ENCODE peak calls at places on chromosomes 12 and 14, in six cellular contexts. L is WTC11, D is K562, V is GM23338, Q is GM12878, E is HepG2. Z is an unnamed sample.

GRCh38 chr12:87529386-87529785 is 499.8 kb downstream of the C12orf50 start:
- DNase-seq in Q (no peak), V (no peak), D (no peak), E (no peak), L (no peak), Z (no peak)

GRCh38 chr12:21773263-21773741 is 1.2 kb downstream of the KCNJ8 start:
- DNase-seq in E (no peak), D (peak; percentile 75), V (peak; percentile 87), Q (no peak), L (peak; percentile 77), Z (peak; percentile 76)

GRCh38 chr12:29698756-29699155 is 85.0 kb downstream of the TMTC1 start:
- DNase-seq in E (no peak), V (peak; percentile 54), L (no peak), D (no peak), Q (no peak), Z (no peak)

GRCh38 chr12:6635375-6635855 is 344 bp downstream of the LPAR5 start:
- DNase-seq in V (no peak), L (no peak), Q (no peak), E (no peak), D (peak; percentile 49), Z (no peak)

GRCh38 chr12:19129121-19129485 is 430 bp upstream of the PLEKHA5 start:
- DNase-seq in E (no peak), V (no peak), L (no peak), Q (no peak), D (no peak), Z (no peak)

GRCh38 chr14:99568567-99569560 is 35.1 kb downstream of the CCDC85C start:
- DNase-seq in Q (no peak), D (peak; percentile 67), L (no peak), E (no peak), V (no peak), Z (no peak)

GRCh38 chr12:69639400-69640016 is 28.8 kb upstream of the LRRC10 start:
- DNase-seq in E (peak; percentile 52), Q (peak; percentile 15), L (peak; percentile 74), V (peak; percentile 85), D (peak; percentile 88), Z (peak; percentile 77)

GRCh38 chr14:63766616-63767015 is 38.8 kb upstream of the SGPP1 start:
- DNase-seq in V (no peak), Q (no peak), D (no peak), L (no peak), E (no peak), Z (no peak)

GRCh38 chr14:95167177-95167576 is 9.8 kb upstream of the DICER1 start:
- DNase-seq in V (no peak), L (no peak), E (no peak), D (no peak), Q (no peak), Z (no peak)

GRCh38 chr12:53205747-53206146 is 1.3 kb downstream of the ITGB7 start:
- DNase-seq in L (no peak), V (no peak), D (peak; percentile 32), Q (peak; percentile 87), E (no peak), Z (no peak)

GRCh38 chr14:50947446-50947845 is 3.2 kb upstream of the PYGL start:
- DNase-seq in V (no peak), D (no peak), E (peak; percentile 50), L (no peak), Q (no peak), Z (no peak)

GRCh38 chr12:84411031-84411430 is 501.6 kb downstream of the SLC6A15 start:
- DNase-seq in D (no peak), L (no peak), Q (no peak), V (no peak), E (no peak), Z (no peak)

GRCh38 chr12:64943686-64944085 is 119.2 kb downstream of the TBC1D30 start:
- DNase-seq in D (no peak), V (no peak), E (no peak), L (no peak), Q (no peak), Z (no peak)

GRCh38 chr12:45284096-45284901 is 68.4 kb downstream of the ANO6 start:
- DNase-seq in L (peak; percentile 36), D (no peak), V (peak; percentile 77), E (peak; percentile 31), Q (no peak), Z (no peak)

GRCh38 chr14:35124127-35124526 is 1.8 kb downstream of the PRORP start:
- DNase-seq in D (peak; percentile 16), Q (no peak), V (no peak), E (no peak), L (no peak), Z (no peak)

GRCh38 chr14:51004352-51004800 is 60.1 kb upstream of the PYGL start:
- DNase-seq in L (no peak), Q (no peak), E (no peak), V (no peak), D (no peak), Z (no peak)

GRCh38 chr14:89417469-89418225 is 614 bp upstream of the FOXN3 start:
- DNase-seq in Q (peak; percentile 57), E (peak; percentile 74), D (peak; percentile 17), V (peak; percentile 64), L (peak; percentile 39), Z (no peak)

GRCh38 chr14:75025876-75026275 is 23.2 kb downstream of the EIF2B2 start:
- DNase-seq in Q (no peak), E (no peak), D (no peak), L (no peak), V (no peak), Z (no peak)

GRCh38 chr14:76770521-76771431 is 9.5 kb downstream of the VASH1 start:
- DNase-seq in E (no peak), D (no peak), Q (no peak), L (no peak), V (no peak), Z (peak; percentile 37)

GRCh38 chr12:32031109-32031508 is 71.9 kb downstream of the RESF1 start:
- DNase-seq in D (peak; percentile 96), V (no peak), E (no peak), Q (no peak), L (no peak), Z (no peak)

GRCh38 chr12:51924551-51925399 is 17.5 kb downstream of the ACVRL1 start:
- DNase-seq in V (no peak), E (no peak), L (no peak), Q (no peak), D (no peak), Z (no peak)

GRCh38 chr14:30960216-30960615 is 65.2 kb upstream of the AP4S1 start:
- DNase-seq in V (no peak), L (no peak), E (no peak), D (no peak), Q (no peak), Z (no peak)

GRCh38 chr12:122891661-122892525 is 4.0 kb downstream of the VPS37B start:
- DNase-seq in V (peak; percentile 79), E (no peak), D (peak; percentile 33), L (no peak), Q (no peak), Z (no peak)

GRCh38 chr12:48980389-48980952 is 2.3 kb downstream of the WNT1 start:
- DNase-seq in D (no peak), V (peak; percentile 88), E (no peak), Q (no peak), L (peak; percentile 76), Z (peak; percentile 78)
- TF ChIP-seq CREB1 in D (no peak), V (no peak), E (no peak), Q (no peak), L (no peak), Z (no peak)

GRCh38 chr12:117064596-117064995 is 34.6 kb downstream of the TESC start:
- DNase-seq in Q (no peak), L (no peak), E (no peak), D (no peak), V (no peak), Z (no peak)
- TF ChIP-seq CREB1 in Q (no peak), L (no peak), E (no peak), D (no peak), V (no peak), Z (no peak)

DNA sequence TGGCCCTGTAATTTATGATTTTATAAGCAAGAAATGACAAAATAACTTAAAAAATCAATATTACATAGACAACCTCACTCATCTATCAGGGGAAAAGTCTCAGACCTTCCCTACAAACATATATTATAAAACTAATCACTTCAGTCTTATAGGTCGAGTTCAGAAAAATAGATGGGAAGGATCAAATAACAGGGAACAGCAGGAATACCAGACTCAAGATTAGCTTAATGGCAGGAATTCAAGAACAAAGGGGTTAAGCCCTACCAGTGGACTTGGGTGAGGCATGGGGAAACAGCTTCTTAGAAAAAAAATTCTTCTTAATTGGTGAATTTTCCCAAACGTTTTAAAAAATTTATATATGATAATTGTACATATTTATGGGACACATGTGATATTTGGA is 51.6 kb upstream of the CRY1 start:
- DNase-seq in Q (no peak), D (no peak), L (no peak), E (no peak), V (no peak), Z (no peak)
- TF ChIP-seq CREB1 in Q (no peak), D (no peak), L (no peak), E (no peak), V (no peak), Z (no peak)

GRCh38 chr12:125773033-125773432 is 707.8 kb downstream of the AACS start:
- DNase-seq in E (peak; percentile 27), L (peak; percentile 32), Q (no peak), V (peak; percentile 86), D (peak; percentile 47), Z (peak; percentile 82)
- TF ChIP-seq CREB1 in E (peak; percentile 42), L (no peak), Q (no peak), V (peak; percentile 48), D (no peak), Z (peak; percentile 89)

GRCh38 chr12:28027328-28027727 is 54.8 kb upstream of the PTHLH start:
- DNase-seq in Q (no peak), D (peak; percentile 39), L (no peak), V (no peak), E (no peak), Z (no peak)

GRCh38 chr12:28027947-28028724 is 55.6 kb upstream of the PTHLH start:
- DNase-seq in D (no peak), Q (no peak), V (no peak), E (no peak), L (no peak), Z (no peak)

GRCh38 chr12:28024231-28024995 is 51.9 kb upstream of the PTHLH start:
- DNase-seq in D (no peak), E (no peak), L (no peak), V (no peak), Q (no peak), Z (no peak)

GRCh38 chr12:28025821-28026505 is 53.4 kb upstream of the PTHLH start:
- DNase-seq in E (no peak), D (no peak), Q (no peak), L (no peak), V (peak; percentile 10), Z (no peak)

DNA sequence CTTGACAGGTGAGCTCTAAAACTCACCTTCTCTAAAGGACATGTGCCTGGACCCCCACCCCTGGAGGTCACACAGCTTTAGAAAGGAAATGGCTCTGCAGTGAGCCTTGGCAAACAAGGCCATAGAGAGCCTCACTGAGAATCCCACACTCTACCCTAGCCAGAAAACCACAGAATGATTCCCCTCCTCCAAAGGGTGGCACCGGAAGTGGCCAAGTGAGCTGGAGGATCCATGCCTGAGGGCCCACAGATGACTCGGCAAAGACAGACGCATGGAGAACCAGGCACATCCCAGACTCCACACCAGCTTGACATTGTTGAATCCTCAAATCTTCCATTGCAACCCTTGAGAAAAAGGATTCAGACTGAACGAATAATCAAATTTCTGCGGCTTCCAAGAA is 54.2 kb upstream of the PTHLH start:
- DNase-seq in E (no peak), V (no peak), L (no peak), D (peak; percentile 17), Q (no peak), Z (no peak)
- TF ChIP-seq CREB1 in E (no peak), V (no peak), L (no peak), D (no peak), Q (no peak), Z (no peak)

Z was measured in H1.